ENCODE peak calls at places on chromosomes 7 and 10, in six cellular contexts. One of them, this sample, is unnamed.

GRCh38 chr10:72088879-72089585 is 681 bp upstream of the SPOCK2 start:
- DNase-seq in A549: no peak
- DNase-seq in DMS 273 treated with DMSO at 0.1 percent for 48 hours: peak
- DNase-seq in body of pancreas: no peak
- DNase-seq in IMR-90: no peak
- DNase-seq in endothelial cell: no peak
- DNase-seq in this sample: no peak

GRCh38 chr10:33594475-33594874 is 260.0 kb upstream of the NRP1 start:
- DNase-seq in endothelial cell: no peak
- DNase-seq in body of pancreas: no peak
- DNase-seq in DMS 273 treated with DMSO at 0.1 percent for 48 hours: no peak
- DNase-seq in A549: no peak
- DNase-seq in IMR-90: no peak
- DNase-seq in this sample: no peak

GRCh38 chr7:79810945-79811344 is 323.7 kb upstream of the GNAI1 start:
- DNase-seq in endothelial cell: no peak
- DNase-seq in DMS 273 treated with DMSO at 0.1 percent for 48 hours: no peak
- DNase-seq in IMR-90: peak
- DNase-seq in A549: no peak
- DNase-seq in body of pancreas: no peak
- DNase-seq in this sample: no peak

GRCh38 chr10:58143944-58144343 is 123.8 kb downstream of the IPMK start:
- DNase-seq in DMS 273 treated with DMSO at 0.1 percent for 48 hours: no peak
- DNase-seq in IMR-90: no peak
- DNase-seq in body of pancreas: no peak
- DNase-seq in endothelial cell: no peak
- DNase-seq in A549: no peak
- DNase-seq in this sample: no peak

GRCh38 chr7:141702047-141702567 is at the start of gene DENND11:
- DNase-seq in IMR-90: peak
- DNase-seq in body of pancreas: peak
- DNase-seq in A549: peak
- DNase-seq in endothelial cell: peak
- DNase-seq in DMS 273 treated with DMSO at 0.1 percent for 48 hours: no peak
- DNase-seq in this sample: peak

GRCh38 chr7:5422324-5423271 is 1.0 kb downstream of the TNRC18 start:
- DNase-seq in body of pancreas: peak
- DNase-seq in endothelial cell: peak
- DNase-seq in IMR-90: peak
- DNase-seq in A549: peak
- DNase-seq in DMS 273 treated with DMSO at 0.1 percent for 48 hours: no peak
- DNase-seq in this sample: peak

GRCh38 chr7:45638916-45639315 is 64.7 kb downstream of the ADCY1 start:
- DNase-seq in body of pancreas: peak
- DNase-seq in endothelial cell: no peak
- DNase-seq in A549: no peak
- DNase-seq in IMR-90: no peak
- DNase-seq in DMS 273 treated with DMSO at 0.1 percent for 48 hours: no peak
- DNase-seq in this sample: no peak

GRCh38 chr7:6197801-6198551 is 74.4 kb downstream of the CYTH3 start:
- DNase-seq in IMR-90: no peak
- DNase-seq in DMS 273 treated with DMSO at 0.1 percent for 48 hours: no peak
- DNase-seq in body of pancreas: no peak
- DNase-seq in endothelial cell: no peak
- DNase-seq in A549: no peak
- DNase-seq in this sample: no peak

GRCh38 chr10:124589491-124590006 is 127.9 kb downstream of the LHPP start:
- DNase-seq in IMR-90: no peak
- DNase-seq in DMS 273 treated with DMSO at 0.1 percent for 48 hours: no peak
- DNase-seq in endothelial cell: no peak
- DNase-seq in A549: no peak
- DNase-seq in body of pancreas: peak
- DNase-seq in this sample: no peak

GRCh38 chr7:47254081-47255006 is 327.6 kb downstream of the TNS3 start:
- DNase-seq in endothelial cell: peak
- DNase-seq in body of pancreas: peak
- DNase-seq in DMS 273 treated with DMSO at 0.1 percent for 48 hours: peak
- DNase-seq in A549: peak
- DNase-seq in IMR-90: peak
- DNase-seq in this sample: peak

GRCh38 chr7:147419001-147419400 is 1171.6 kb upstream of the C7orf33 start:
- DNase-seq in A549: no peak
- DNase-seq in endothelial cell: no peak
- DNase-seq in DMS 273 treated with DMSO at 0.1 percent for 48 hours: no peak
- DNase-seq in IMR-90: peak
- DNase-seq in body of pancreas: no peak
- DNase-seq in this sample: no peak

GRCh38 chr7:116522247-116522646 is 2.6 kb upstream of the CAV1 start:
- DNase-seq in A549: no peak
- DNase-seq in IMR-90: peak
- DNase-seq in endothelial cell: no peak
- DNase-seq in body of pancreas: no peak
- DNase-seq in DMS 273 treated with DMSO at 0.1 percent for 48 hours: no peak
- DNase-seq in this sample: peak

GRCh38 chr7:30888783-30889182 is 22.9 kb upstream of the AQP1 start:
- DNase-seq in endothelial cell: no peak
- DNase-seq in body of pancreas: peak
- DNase-seq in A549: no peak
- DNase-seq in IMR-90: peak
- DNase-seq in DMS 273 treated with DMSO at 0.1 percent for 48 hours: peak
- DNase-seq in this sample: no peak

GRCh38 chr7:84100866-84101265 is 93.7 kb downstream of the SEMA3A start:
- DNase-seq in IMR-90: peak
- DNase-seq in DMS 273 treated with DMSO at 0.1 percent for 48 hours: no peak
- DNase-seq in endothelial cell: no peak
- DNase-seq in body of pancreas: no peak
- DNase-seq in A549: peak
- DNase-seq in this sample: peak

GRCh38 chr10:94085288-94085687 is 91.6 kb downstream of the PLCE1 start:
- DNase-seq in endothelial cell: no peak
- DNase-seq in IMR-90: peak
- DNase-seq in A549: no peak
- DNase-seq in body of pancreas: no peak
- DNase-seq in DMS 273 treated with DMSO at 0.1 percent for 48 hours: no peak
- DNase-seq in this sample: no peak

GRCh38 chr7:96397936-96398596 is 76.2 kb upstream of the SLC25A13 start:
- DNase-seq in DMS 273 treated with DMSO at 0.1 percent for 48 hours: no peak
- DNase-seq in IMR-90: peak
- DNase-seq in endothelial cell: no peak
- DNase-seq in body of pancreas: no peak
- DNase-seq in A549: no peak
- DNase-seq in this sample: no peak

GRCh38 chr7:44258423-44258760 is 57.6 kb downstream of the YKT6 start:
- DNase-seq in endothelial cell: no peak
- DNase-seq in A549: no peak
- DNase-seq in body of pancreas: no peak
- DNase-seq in IMR-90: no peak
- DNase-seq in DMS 273 treated with DMSO at 0.1 percent for 48 hours: no peak
- DNase-seq in this sample: no peak

GRCh38 chr10:126017961-126018560 is 121.7 kb downstream of the FANK1 start:
- DNase-seq in endothelial cell: no peak
- DNase-seq in IMR-90: peak
- DNase-seq in body of pancreas: peak
- DNase-seq in A549: no peak
- DNase-seq in DMS 273 treated with DMSO at 0.1 percent for 48 hours: no peak
- DNase-seq in this sample: no peak

GRCh38 chr7:96244244-96244991 is 77.5 kb downstream of the SLC25A13 start:
- DNase-seq in IMR-90: no peak
- DNase-seq in body of pancreas: no peak
- DNase-seq in A549: no peak
- DNase-seq in DMS 273 treated with DMSO at 0.1 percent for 48 hours: no peak
- DNase-seq in endothelial cell: no peak
- DNase-seq in this sample: no peak

GRCh38 chr10:96327462-96327861 is 23.2 kb downstream of the DNTT start:
- DNase-seq in body of pancreas: no peak
- DNase-seq in A549: no peak
- DNase-seq in endothelial cell: no peak
- DNase-seq in IMR-90: no peak
- DNase-seq in DMS 273 treated with DMSO at 0.1 percent for 48 hours: no peak
- DNase-seq in this sample: no peak

GRCh38 chr7:34342403-34342802 is 315.6 kb upstream of the NPSR1 start:
- DNase-seq in IMR-90: no peak
- DNase-seq in body of pancreas: no peak
- DNase-seq in DMS 273 treated with DMSO at 0.1 percent for 48 hours: no peak
- DNase-seq in A549: no peak
- DNase-seq in endothelial cell: no peak
- DNase-seq in this sample: no peak

GRCh38 chr10:114356786-114357588 is 47.3 kb downstream of the AFAP1L2 start:
- DNase-seq in endothelial cell: no peak
- DNase-seq in DMS 273 treated with DMSO at 0.1 percent for 48 hours: no peak
- DNase-seq in IMR-90: peak
- DNase-seq in A549: no peak
- DNase-seq in body of pancreas: no peak
- DNase-seq in this sample: no peak

This sample was measured in iPS-NIHi11.